ENCODE peak calls at places on chromosomes 5 and 9, in four cellular contexts. I is A549, F is SK-N-SH, W is HepG2. A is an unnamed sample.

GRCh38 chr5:82307431-82307830 is 29.3 kb upstream of the RPS23 start:
- DNase-seq in I (no peak), W (no peak), F (no peak), A (no peak)

GRCh38 chr5:100667021-100667671 is 132.0 kb downstream of the FAM174A start:
- DNase-seq in F (no peak), W (no peak), I (no peak), A (peak)

GRCh38 chr5:139698461-139699146 is 50.5 kb downstream of the CXXC5 start:
- DNase-seq in W (no peak), I (no peak), F (peak), A (peak)

GRCh38 chr5:96338624-96339023 is 94.4 kb downstream of the PCSK1 start:
- DNase-seq in F (no peak), W (peak), I (no peak), A (no peak)

GRCh38 chr9:13266172-13266571 is 13.3 kb downstream of the MPDZ start:
- DNase-seq in F (no peak), W (no peak), I (no peak), A (peak)

GRCh38 chr9:127253446-127253845 is 11.1 kb upstream of the GARNL3 start:
- DNase-seq in W (no peak), F (no peak), I (no peak), A (no peak)

GRCh38 chr5:6510132-6510531 is 61.5 kb downstream of the UBE2QL1 start:
- DNase-seq in I (no peak), W (no peak), F (no peak), A (no peak)

GRCh38 chr5:566636-567309 is 42.5 kb upstream of the SLC9A3 start:
- DNase-seq in F (no peak), I (no peak), W (no peak), A (no peak)

GRCh38 chr5:56110646-56111403 is 116.1 kb upstream of the IL6ST start:
- DNase-seq in F (no peak), I (no peak), W (no peak), A (peak)

GRCh38 chr9:105760053-105760452 is 65.7 kb downstream of the TMEM38B start:
- DNase-seq in W (no peak), I (no peak), F (no peak), A (peak)

GRCh38 chr5:59744531-59744992 is 149.0 kb downstream of the PDE4D start:
- DNase-seq in F (no peak), W (no peak), I (peak), A (peak)

GRCh38 chr9:6214451-6214850 is 1.2 kb upstream of the IL33 start:
- DNase-seq in W (no peak), I (no peak), F (no peak), A (peak)

GRCh38 chr9:36436909-36437308 is 36.8 kb upstream of the RNF38 start:
- DNase-seq in F (no peak), W (no peak), I (no peak), A (peak)

GRCh38 chr5:90590-91547 is 1.1 kb upstream of the PLEKHG4B start:
- DNase-seq in I (no peak), W (no peak), F (no peak), A (no peak)

DNA sequence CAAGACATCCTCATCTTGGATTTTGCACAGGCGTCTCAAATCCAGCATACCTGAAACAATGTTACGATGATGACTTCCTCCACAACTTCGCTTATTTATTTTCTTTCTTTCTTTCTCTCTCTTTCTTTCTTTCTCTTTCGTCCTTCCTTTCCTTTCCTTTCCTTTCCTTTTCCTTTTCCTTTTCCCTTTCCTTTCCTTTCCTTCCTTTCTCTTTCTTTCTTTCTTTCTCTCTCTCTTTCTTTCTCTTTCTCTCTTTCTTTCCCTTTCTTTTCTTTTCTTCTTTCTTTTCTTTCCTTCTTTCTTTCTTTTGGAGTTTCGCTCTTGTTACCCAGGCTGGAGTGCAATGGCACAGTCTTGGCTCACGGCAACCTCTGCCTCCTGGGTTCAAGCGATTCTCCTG is 20.1 kb downstream of the NDUFS4 start:
- DNase-seq in F (no peak), I (no peak), W (no peak), A (no peak)
- H3K4me2 ChIP-seq in F (no peak), I (no peak), W (no peak), A (no peak)

GRCh38 chr5:8462565-8462964 is 593.6 kb downstream of the MTRR start:
- DNase-seq in W (no peak), I (no peak), F (no peak), A (no peak)

GRCh38 chr5:8461543-8461942 is 592.6 kb downstream of the MTRR start:
- DNase-seq in F (no peak), I (no peak), W (no peak), A (no peak)

GRCh38 chr5:8458038-8458383 is 589.1 kb downstream of the MTRR start:
- DNase-seq in I (no peak), F (no peak), W (no peak), A (peak)

GRCh38 chr5:8457187-8458037 is 588.5 kb downstream of the MTRR start:
- DNase-seq in I (peak), F (peak), W (peak), A (peak)

GRCh38 chr5:8456846-8457186 is 587.9 kb downstream of the MTRR start:
- DNase-seq in I (no peak), F (no peak), W (no peak), A (peak)
- TF ChIP-seq SMC3 in I (no peak), F (no peak), W (no peak), A (no peak)

DNA sequence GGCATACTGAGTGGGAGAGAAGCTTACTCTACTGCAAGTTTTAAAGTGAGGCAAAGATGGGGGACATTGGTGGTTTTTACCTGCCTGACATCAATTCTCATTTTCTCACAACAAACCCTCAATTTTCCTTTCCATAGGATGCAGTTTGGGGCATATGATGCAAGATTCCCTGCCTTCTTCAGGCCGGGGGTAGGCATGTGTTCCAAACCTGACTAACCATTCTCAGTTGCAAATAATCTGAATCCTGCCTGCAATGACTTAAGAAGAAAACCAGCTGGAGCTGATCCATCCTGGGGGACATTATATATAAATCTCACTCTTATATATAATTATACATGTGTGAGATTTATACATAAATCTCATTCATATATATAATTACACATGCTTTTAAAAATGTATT is 223.6 kb upstream of the EFNA5 start:
- DNase-seq in I (no peak), F (no peak), W (no peak), A (peak)
- H3K4me2 ChIP-seq in I (no peak), F (no peak), W (no peak), A (peak)

GRCh38 chr5:20367178-20367577 is 379.2 kb upstream of the CDH18 start:
- DNase-seq in F (no peak), W (no peak), I (no peak), A (no peak)

GRCh38 chr5:20369151-20369550 is 381.2 kb upstream of the CDH18 start:
- DNase-seq in W (no peak), I (no peak), F (no peak), A (no peak)

GRCh38 chr5:20370061-20370460 is 382.1 kb upstream of the CDH18 start:
- DNase-seq in W (no peak), I (no peak), F (no peak), A (no peak)

GRCh38 chr5:20368581-20368980 is 380.6 kb upstream of the CDH18 start:
- DNase-seq in I (no peak), F (no peak), W (no peak), A (no peak)
- TF ChIP-seq SMC3 in I (no peak), F (no peak), W (no peak), A (no peak)

GRCh38 chr9:133354766-133355165 is 1.5 kb downstream of the SURF1 start:
- DNase-seq in I (no peak), W (no peak), F (no peak), A (no peak)
- H3K4me2 ChIP-seq in I (peak), W (peak), F (peak), A (no peak)

GRCh38 chr9:120820095-120820494 is 22.6 kb downstream of the PSMD5 start:
- DNase-seq in I (no peak), F (no peak), W (no peak), A (no peak)

DNA sequence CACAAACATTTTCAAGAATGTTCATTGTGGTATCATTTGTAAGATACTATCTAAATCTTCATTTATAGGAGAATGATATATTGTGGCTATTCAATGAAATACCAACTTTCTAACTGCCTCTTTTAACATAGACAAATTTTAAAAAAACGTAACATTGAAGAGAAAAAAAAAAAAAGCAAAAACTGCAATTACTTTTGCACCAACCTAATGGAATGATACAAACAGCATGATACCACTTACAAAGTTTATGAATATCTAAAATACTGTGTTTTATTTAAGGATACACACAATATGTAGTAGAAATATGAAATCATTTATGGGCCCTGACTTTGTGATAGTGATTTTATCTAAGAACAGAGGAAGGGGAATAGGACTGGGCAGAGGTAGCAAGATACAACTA is 24.1 kb downstream of the PSMD5 start:
- DNase-seq in W (no peak), F (no peak), I (no peak), A (no peak)
- TF ChIP-seq SMC3 in W (no peak), F (no peak), I (no peak), A (no peak)

DNA sequence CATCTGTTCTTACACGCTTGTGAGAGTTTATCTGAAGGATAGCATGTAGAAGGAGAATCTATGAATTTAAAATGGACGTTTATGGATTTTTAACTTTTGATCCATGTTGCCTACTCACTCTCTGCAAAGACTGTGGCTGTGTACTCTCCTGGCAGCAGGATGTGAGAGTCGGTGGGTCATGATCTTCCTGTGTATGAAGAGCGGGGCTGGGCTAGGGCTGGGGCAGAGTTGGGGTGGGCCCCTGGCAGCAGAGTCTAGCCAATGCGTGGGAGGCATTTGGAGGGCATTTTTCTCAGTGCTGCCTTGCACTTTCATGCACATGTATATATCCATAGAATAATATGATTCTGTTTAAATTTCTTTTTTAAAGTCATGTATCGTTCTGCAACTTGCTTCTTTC is 24.0 kb upstream of the DAB2IP start:
- DNase-seq in I (no peak), W (no peak), F (no peak), A (no peak)
- H3K4me2 ChIP-seq in I (no peak), W (no peak), F (no peak), A (no peak)

DNA sequence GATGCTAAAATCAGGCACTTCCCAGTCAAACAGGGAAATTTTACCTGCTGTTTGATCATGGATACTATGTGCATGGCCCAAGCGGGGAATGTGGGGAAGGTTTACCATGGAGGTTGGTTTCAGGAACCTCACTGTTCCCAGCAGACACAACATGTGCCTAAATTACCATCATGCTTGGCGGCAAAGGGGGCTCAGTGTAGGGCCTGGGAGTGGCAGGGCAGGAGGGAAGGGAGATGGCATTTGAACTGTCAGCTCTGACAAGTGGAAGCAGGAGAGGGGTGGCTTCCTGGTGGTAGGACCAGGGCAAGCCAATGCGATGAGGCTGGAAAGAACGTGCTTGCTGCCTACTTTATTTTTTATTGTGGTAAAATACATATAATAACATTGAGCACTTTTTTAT is 71.7 kb upstream of the SLC25A51 start:
- DNase-seq in W (no peak), I (no peak), F (no peak), A (no peak)
- TF ChIP-seq SMC3 in W (no peak), I (no peak), F (no peak), A (no peak)